ENCODE peak calls at places on chromosomes 3 and 15, in ten cellular contexts. C, O, Y, I, M, N, X, J, A and D are unnamed samples.

GRCh38 chr3:119601154-119601553 is 3.5 kb downstream of the PLA1A start:
- DNase-seq in Y (peak; percentile 20), J (no peak), O (no peak), M (no peak), N (no peak), I (no peak), X (no peak), C (no peak), A (no peak), D (no peak)

GRCh38 chr3:187669675-187670504 is at the start of gene SST:
- DNase-seq in Y (no peak), A (peak; percentile 82), J (peak; percentile 47), I (no peak), N (no peak), M (no peak), C (no peak), O (peak; percentile 55), X (no peak), D (no peak)

GRCh38 chr15:101288905-101289513 is 6.0 kb downstream of the SNRPA1 start:
- DNase-seq in O (peak; percentile 76), C (peak; percentile 45), X (no peak), N (peak; percentile 85), Y (peak; percentile 46), J (peak; percentile 55), I (peak; percentile 52), A (peak; percentile 72), M (no peak), D (no peak)

GRCh38 chr3:181705081-181705480 is 6.6 kb upstream of the SOX2 start:
- DNase-seq in J (no peak), O (no peak), C (no peak), X (no peak), M (no peak), Y (no peak), A (no peak), I (no peak), N (no peak), D (no peak)

GRCh38 chr3:184742676-184743135 is 30.8 kb upstream of the MAGEF1 start:
- DNase-seq in A (peak; percentile 70), J (no peak), C (no peak), O (no peak), X (no peak), Y (peak; percentile 73), I (no peak), M (no peak), N (no peak), D (no peak)

GRCh38 chr3:72938471-72939265 is 50.8 kb downstream of the GXYLT2 start:
- DNase-seq in O (peak; percentile 95), A (peak; percentile 86), C (peak; percentile 69), I (peak; percentile 78), Y (peak; percentile 85), J (peak; percentile 99), N (peak; percentile 70), X (peak; percentile 4), M (no peak), D (peak; percentile 78)

GRCh38 chr3:40312661-40313226 is 3.2 kb downstream of the EIF1B start:
- DNase-seq in N (no peak), A (peak; percentile 34), O (peak; percentile 32), C (no peak), I (no peak), X (no peak), Y (no peak), J (peak; percentile 16), M (no peak), D (no peak)

GRCh38 chr3:73453676-73454075 is 171.1 kb downstream of the PDZRN3 start:
- DNase-seq in O (peak; percentile 58), C (no peak), J (peak; percentile 29), I (no peak), M (no peak), N (no peak), Y (no peak), A (no peak), X (no peak), D (no peak)

GRCh38 chr3:13869944-13870343 is 9.9 kb downstream of the WNT7A start:
- DNase-seq in M (no peak), J (no peak), X (no peak), O (no peak), A (no peak), N (no peak), C (no peak), Y (no peak), I (no peak), D (no peak)

GRCh38 chr3:160653514-160653913 is 23.4 kb upstream of the ARL14 start:
- DNase-seq in A (no peak), O (no peak), N (no peak), I (no peak), J (no peak), M (no peak), X (no peak), C (no peak), Y (no peak), D (no peak)
- TF ChIP-seq CTCF in A (no peak), O (no peak), N (peak; percentile 29), I (no peak), J (no peak), M (no peak), X (no peak), C (no peak), Y (no peak), D (no peak)

GRCh38 chr3:31721709-31722108 is 189.0 kb downstream of the STT3B start:
- DNase-seq in I (no peak), M (no peak), A (peak; percentile 23), J (peak; percentile 83), C (no peak), N (no peak), O (no peak), Y (no peak), X (no peak), D (no peak)

GRCh38 chr3:31724144-31724543 is 191.4 kb downstream of the STT3B start:
- DNase-seq in A (peak; percentile 28), C (no peak), O (no peak), I (no peak), X (no peak), J (no peak), N (no peak), Y (no peak), M (no peak), D (no peak)

GRCh38 chr3:31725976-31726375 is 193.3 kb downstream of the STT3B start:
- DNase-seq in A (no peak), O (no peak), Y (no peak), J (no peak), M (no peak), N (no peak), X (no peak), C (no peak), I (no peak), D (no peak)

GRCh38 chr3:31725568-31725967 is 192.8 kb downstream of the STT3B start:
- DNase-seq in C (no peak), N (no peak), X (no peak), O (no peak), Y (no peak), A (no peak), M (no peak), I (no peak), J (no peak), D (no peak)

GRCh38 chr3:31724681-31725080 is 192.0 kb downstream of the STT3B start:
- DNase-seq in N (peak; percentile 28), O (peak; percentile 44), I (peak; percentile 16), C (peak; percentile 18), J (peak; percentile 62), A (peak; percentile 37), Y (no peak), X (no peak), M (no peak), D (peak; percentile 22)
- TF ChIP-seq CTCF in N (no peak), O (peak; percentile 33), I (no peak), C (no peak), J (peak; percentile 32), A (peak; percentile 43), Y (no peak), X (no peak), M (peak; percentile 27), D (peak; percentile 29)

DNA sequence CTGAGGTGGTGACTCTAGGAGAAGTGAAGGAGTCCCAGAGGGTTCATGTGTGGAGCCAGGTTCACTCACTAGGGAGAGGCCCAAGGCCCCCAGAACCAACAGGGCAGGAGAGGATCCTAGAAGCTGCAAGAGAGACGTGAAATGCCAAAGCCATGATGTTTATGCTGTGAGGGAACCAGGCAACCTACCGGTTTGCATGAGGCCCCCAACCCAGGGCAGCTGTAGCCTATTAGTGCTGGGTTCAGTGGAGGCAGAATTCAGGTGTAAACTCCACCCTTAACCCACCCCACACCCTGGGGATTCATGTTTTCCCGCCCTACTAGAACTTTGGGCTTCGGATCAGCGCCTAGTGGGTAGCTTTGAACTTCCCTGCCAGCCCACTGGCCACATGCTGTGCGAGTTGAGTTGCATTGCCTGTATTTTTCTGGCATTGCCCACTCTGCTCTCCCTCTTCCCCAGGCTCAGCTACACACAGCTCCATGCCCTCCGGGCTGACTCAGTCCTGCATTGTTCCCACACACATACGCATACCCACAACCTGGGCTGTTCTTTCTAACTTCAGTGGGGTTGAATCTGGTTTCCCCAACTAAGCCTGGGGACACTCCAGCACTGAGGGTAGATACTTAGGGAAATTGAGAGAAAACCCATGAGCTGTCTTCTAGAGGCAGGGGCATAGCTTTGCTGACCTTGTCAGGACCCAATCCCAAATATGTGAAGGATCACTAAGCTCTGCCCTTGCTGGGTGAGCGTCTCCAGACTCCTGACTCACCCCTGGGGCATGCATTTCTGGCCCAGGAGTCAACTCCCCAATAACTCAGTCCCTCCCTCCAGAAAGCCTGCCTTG is 2.0 kb upstream of the ZBTB47 start:
- DNase-seq in C (no peak), Y (no peak), X (no peak), M (no peak), I (no peak), A (no peak), J (peak; percentile 56), N (no peak), O (peak; percentile 81), D (no peak)
- TF ChIP-seq CTCF in C (no peak), Y (no peak), X (no peak), M (no peak), I (no peak), A (no peak), J (no peak), N (no peak), O (no peak), D (no peak)

DNA sequence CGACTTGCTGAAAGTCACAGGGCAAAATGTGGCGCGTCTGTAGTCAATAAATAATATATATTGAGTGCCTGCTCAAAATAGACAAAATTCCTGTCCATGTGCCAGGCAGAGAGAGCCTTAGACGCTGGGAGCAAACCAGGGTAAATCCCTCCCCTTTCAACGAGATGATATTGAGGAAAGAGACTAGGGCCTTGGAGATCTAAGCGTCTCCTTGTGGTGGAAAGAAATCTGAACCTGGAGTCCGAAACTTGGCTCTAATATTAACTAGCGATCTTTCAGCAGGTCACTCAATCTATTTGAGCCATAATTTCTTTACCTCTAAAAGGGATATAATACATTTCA is 348 bp upstream of the DPP8 start:
- DNase-seq in O (no peak), N (no peak), M (no peak), A (no peak), C (no peak), Y (no peak), J (no peak), I (no peak), X (no peak), D (no peak)
- TF ChIP-seq CTCF in O (no peak), N (peak; percentile 38), M (peak; percentile 64), A (no peak), C (no peak), Y (no peak), J (no peak), I (no peak), X (no peak), D (no peak)

DNA sequence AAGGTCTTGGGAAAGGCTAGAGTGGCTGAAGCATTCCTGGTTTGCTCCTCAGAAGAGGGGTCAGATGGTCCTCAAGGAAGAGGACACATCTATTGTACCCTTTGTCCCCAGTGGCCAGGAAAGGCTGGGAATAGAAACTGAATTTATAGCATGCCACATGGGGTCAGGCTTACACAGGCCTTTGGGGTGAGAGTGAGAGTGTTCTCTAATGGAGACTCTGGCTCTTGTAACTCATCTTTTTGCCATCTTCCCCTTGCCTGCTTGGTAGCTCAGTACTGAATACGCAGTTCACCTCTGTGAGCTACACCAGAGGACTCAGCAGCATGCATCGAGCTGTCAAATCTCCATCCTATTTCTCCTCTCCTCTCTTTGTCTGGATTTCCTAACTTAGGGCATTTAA is 87.5 kb downstream of the ATP2B2 start:
- DNase-seq in J (peak; percentile 23), C (peak; percentile 57), N (peak; percentile 37), A (no peak), O (peak; percentile 27), Y (no peak), X (no peak), I (peak; percentile 27), M (no peak), D (peak; percentile 40)
- TF ChIP-seq CTCF in J (peak; percentile 45), C (peak; percentile 38), N (peak; percentile 63), A (no peak), O (peak; percentile 11), Y (no peak), X (no peak), I (no peak), M (no peak), D (peak; percentile 47)